ENCODE peak calls at places on chromosomes 3 and 15, in four cellular contexts. One of them, this sample, is unnamed.

GRCh38 chr3:47469616-47470015 is 6.1 kb downstream of the SCAP start:
- DNase-seq in endothelial cell: no peak
- DNase-seq in tibial artery: no peak
- DNase-seq in NCI-H510A: no peak
- DNase-seq in this sample: no peak

GRCh38 chr3:85567074-85567676 is 608.4 kb downstream of the CADM2 start:
- DNase-seq in endothelial cell: peak
- DNase-seq in tibial artery: peak
- DNase-seq in NCI-H510A: no peak
- DNase-seq in this sample: peak

GRCh38 chr3:170585937-170586310 is at the start of gene SLC7A14:
- DNase-seq in endothelial cell: no peak
- DNase-seq in tibial artery: no peak
- DNase-seq in NCI-H510A: peak
- DNase-seq in this sample: peak

GRCh38 chr15:68504721-68505090 is 72.7 kb upstream of the ITGA11 start:
- DNase-seq in endothelial cell: no peak
- DNase-seq in tibial artery: no peak
- DNase-seq in NCI-H510A: no peak
- DNase-seq in this sample: peak

GRCh38 chr3:170565495-170565894 is 20.4 kb downstream of the SLC7A14 start:
- DNase-seq in endothelial cell: no peak
- DNase-seq in tibial artery: no peak
- DNase-seq in NCI-H510A: no peak
- DNase-seq in this sample: no peak

GRCh38 chr3:50611464-50612233 is at the start of gene CISH:
- DNase-seq in endothelial cell: peak
- DNase-seq in tibial artery: peak
- DNase-seq in NCI-H510A: peak
- DNase-seq in this sample: peak

GRCh38 chr3:128480278-128480677 is 12.7 kb downstream of the GATA2 start:
- DNase-seq in endothelial cell: no peak
- DNase-seq in tibial artery: no peak
- DNase-seq in NCI-H510A: no peak
- DNase-seq in this sample: no peak

GRCh38 chr15:94887406-94887805 is 656.0 kb downstream of the MCTP2 start:
- DNase-seq in endothelial cell: no peak
- DNase-seq in tibial artery: no peak
- DNase-seq in NCI-H510A: no peak
- DNase-seq in this sample: no peak

GRCh38 chr3:31423522-31423921 is 109.2 kb upstream of the STT3B start:
- DNase-seq in endothelial cell: no peak
- DNase-seq in tibial artery: no peak
- DNase-seq in NCI-H510A: no peak
- DNase-seq in this sample: no peak

GRCh38 chr15:53216036-53216435 is 425.9 kb upstream of the ONECUT1 start:
- DNase-seq in endothelial cell: no peak
- DNase-seq in tibial artery: no peak
- DNase-seq in NCI-H510A: no peak
- DNase-seq in this sample: no peak

GRCh38 chr3:53677406-53677805 is 168.8 kb downstream of the CHDH start:
- DNase-seq in endothelial cell: no peak
- DNase-seq in tibial artery: no peak
- DNase-seq in NCI-H510A: no peak
- DNase-seq in this sample: no peak

GRCh38 chr3:47961815-47962606 is 54.2 kb downstream of the MAP4 start:
- DNase-seq in endothelial cell: no peak
- DNase-seq in tibial artery: no peak
- DNase-seq in NCI-H510A: no peak
- DNase-seq in this sample: no peak

GRCh38 chr15:46879067-46879770 is 838.1 kb upstream of the SEMA6D start:
- DNase-seq in endothelial cell: no peak
- DNase-seq in tibial artery: no peak
- DNase-seq in NCI-H510A: no peak
- DNase-seq in this sample: no peak

GRCh38 chr3:71930056-71930991 is 145.4 kb upstream of the PROK2 start:
- DNase-seq in endothelial cell: peak
- DNase-seq in tibial artery: no peak
- DNase-seq in NCI-H510A: no peak
- DNase-seq in this sample: no peak

GRCh38 chr3:120418866-120419490 is 31.8 kb downstream of the FSTL1 start:
- DNase-seq in endothelial cell: peak
- DNase-seq in tibial artery: no peak
- DNase-seq in NCI-H510A: no peak
- DNase-seq in this sample: peak

GRCh38 chr3:78604328-78604727 is 1163.5 kb downstream of the ROBO1 start:
- DNase-seq in endothelial cell: no peak
- DNase-seq in tibial artery: no peak
- DNase-seq in NCI-H510A: no peak
- DNase-seq in this sample: no peak

GRCh38 chr15:90836296-90836871 is 32.0 kb upstream of the FURIN start:
- DNase-seq in endothelial cell: no peak
- DNase-seq in tibial artery: no peak
- DNase-seq in NCI-H510A: no peak
- DNase-seq in this sample: no peak

GRCh38 chr3:193124861-193125260 is 116.2 kb upstream of the PLAAT1 start:
- DNase-seq in endothelial cell: no peak
- DNase-seq in tibial artery: no peak
- DNase-seq in NCI-H510A: no peak
- DNase-seq in this sample: no peak

GRCh38 chr3:108119398-108120109 is 28.7 kb upstream of the CD47 start:
- DNase-seq in endothelial cell: no peak
- DNase-seq in tibial artery: no peak
- DNase-seq in NCI-H510A: no peak
- DNase-seq in this sample: no peak

GRCh38 chr3:107632576-107632975 is 109.8 kb downstream of the BBX start:
- DNase-seq in endothelial cell: no peak
- DNase-seq in tibial artery: no peak
- DNase-seq in NCI-H510A: no peak
- DNase-seq in this sample: no peak

GRCh38 chr3:58063424-58063823 is 55.2 kb downstream of the FLNB start:
- DNase-seq in endothelial cell: no peak
- DNase-seq in tibial artery: peak
- DNase-seq in NCI-H510A: no peak
- DNase-seq in this sample: no peak

GRCh38 chr15:99172989-99173388 is 68.1 kb downstream of the SYNM start:
- DNase-seq in endothelial cell: no peak
- DNase-seq in tibial artery: no peak
- DNase-seq in NCI-H510A: no peak
- DNase-seq in this sample: no peak

GRCh38 chr3:143002083-143002712 is 828 bp downstream of the U2SURP start:
- DNase-seq in endothelial cell: no peak
- DNase-seq in tibial artery: no peak
- DNase-seq in NCI-H510A: no peak
- DNase-seq in this sample: no peak

GRCh38 chr3:12186046-12186445 is 27.3 kb upstream of the TIMP4 start:
- DNase-seq in endothelial cell: no peak
- DNase-seq in tibial artery: no peak
- DNase-seq in NCI-H510A: no peak
- DNase-seq in this sample: no peak